ENCODE peak calls at places on chromosomes 2 and 18, in four cellular contexts. One of them, this sample, is unnamed.

GRCh38 chr2:25257931-25258771 is 83.6 kb downstream of the DNMT3A start:
- DNase-seq in nephron progenitor cell: no peak
- DNase-seq in naive B cell: no peak
- DNase-seq in GDM1: no peak
- DNase-seq in this sample: no peak

GRCh38 chr18:79402977-79403722 is 7.4 kb downstream of the NFATC1 start:
- DNase-seq in GDM1: no peak
- DNase-seq in nephron progenitor cell: peak
- DNase-seq in naive B cell: peak
- DNase-seq in this sample: no peak

GRCh38 chr2:216740557-216741222 is 45.3 kb upstream of the IGFBP5 start:
- DNase-seq in GDM1: no peak
- DNase-seq in nephron progenitor cell: no peak
- DNase-seq in naive B cell: no peak
- DNase-seq in this sample: no peak

GRCh38 chr2:133140620-133141019 is 427.6 kb downstream of the NCKAP5 start:
- DNase-seq in naive B cell: no peak
- DNase-seq in GDM1: no peak
- DNase-seq in nephron progenitor cell: no peak
- DNase-seq in this sample: no peak

GRCh38 chr2:20183373-20183772 is 41.6 kb downstream of the SDC1 start:
- DNase-seq in GDM1: no peak
- DNase-seq in nephron progenitor cell: no peak
- DNase-seq in naive B cell: no peak
- DNase-seq in this sample: no peak

GRCh38 chr2:20617081-20617575 is 33.8 kb downstream of the HS1BP3 start:
- DNase-seq in nephron progenitor cell: peak
- DNase-seq in naive B cell: no peak
- DNase-seq in GDM1: no peak
- DNase-seq in this sample: no peak

GRCh38 chr2:1310202-1310601 is 103.1 kb upstream of the TPO start:
- DNase-seq in naive B cell: no peak
- DNase-seq in GDM1: no peak
- DNase-seq in nephron progenitor cell: no peak
- DNase-seq in this sample: no peak

GRCh38 chr2:170177950-170178781 is at the start of gene MYO3B:
- DNase-seq in naive B cell: no peak
- DNase-seq in GDM1: no peak
- DNase-seq in nephron progenitor cell: no peak
- DNase-seq in this sample: no peak

GRCh38 chr2:8544168-8544785 is 137.6 kb upstream of the ID2 start:
- DNase-seq in nephron progenitor cell: no peak
- DNase-seq in naive B cell: no peak
- DNase-seq in GDM1: no peak
- DNase-seq in this sample: no peak

GRCh38 chr2:2590141-2590540 is 259.1 kb upstream of the MYT1L start:
- DNase-seq in naive B cell: no peak
- DNase-seq in nephron progenitor cell: no peak
- DNase-seq in GDM1: no peak
- DNase-seq in this sample: no peak

GRCh38 chr18:80157708-80158343 is 48.8 kb downstream of the ADNP2 start:
- DNase-seq in naive B cell: peak
- DNase-seq in nephron progenitor cell: peak
- DNase-seq in GDM1: peak
- DNase-seq in this sample: peak

GRCh38 chr2:44531289-44531688 is 169.5 kb downstream of the CAMKMT start:
- DNase-seq in nephron progenitor cell: no peak
- DNase-seq in GDM1: no peak
- DNase-seq in naive B cell: no peak
- DNase-seq in this sample: no peak